ENCODE peak calls at places on chromosomes 12 and 14, in six cellular contexts. One of them, this sample, is unnamed.

GRCh38 chr12:75784591-75784990 is 247.0 kb downstream of the PHLDA1 start:
- DNase-seq in left colon: peak
- DNase-seq in stimulated activated CD8-positive, alpha-beta memory T cell treated with anti-CD3 and anti-CD28 coated beads, Interleukin-12 subunit alpha, Interleukin-12 subunit beta, amount 100 ng/mL, for 1 hour: no peak
- DNase-seq in fibroblast of gingiva: peak
- DNase-seq in HTR-8/SVneo: peak
- DNase-seq in germinal center: no peak
- DNase-seq in this sample: no peak

GRCh38 chr14:52131640-52132320 is 62.9 kb upstream of the NID2 start:
- DNase-seq in left colon: peak
- DNase-seq in stimulated activated CD8-positive, alpha-beta memory T cell treated with anti-CD3 and anti-CD28 coated beads, Interleukin-12 subunit alpha, Interleukin-12 subunit beta, amount 100 ng/mL, for 1 hour: peak
- DNase-seq in fibroblast of gingiva: peak
- DNase-seq in HTR-8/SVneo: peak
- DNase-seq in germinal center: peak
- DNase-seq in this sample: peak

GRCh38 chr14:24151404-24152080 is 4.2 kb downstream of the RNF31 start:
- DNase-seq in left colon: no peak
- DNase-seq in stimulated activated CD8-positive, alpha-beta memory T cell treated with anti-CD3 and anti-CD28 coated beads, Interleukin-12 subunit alpha, Interleukin-12 subunit beta, amount 100 ng/mL, for 1 hour: no peak
- DNase-seq in fibroblast of gingiva: no peak
- DNase-seq in HTR-8/SVneo: no peak
- DNase-seq in germinal center: no peak
- DNase-seq in this sample: no peak

GRCh38 chr12:109721276-109721675 is 7.7 kb downstream of the FAM222A start:
- DNase-seq in left colon: no peak
- DNase-seq in stimulated activated CD8-positive, alpha-beta memory T cell treated with anti-CD3 and anti-CD28 coated beads, Interleukin-12 subunit alpha, Interleukin-12 subunit beta, amount 100 ng/mL, for 1 hour: no peak
- DNase-seq in fibroblast of gingiva: no peak
- DNase-seq in HTR-8/SVneo: no peak
- DNase-seq in germinal center: no peak
- DNase-seq in this sample: no peak

GRCh38 chr12:49231881-49232650 is 32.8 kb upstream of the TUBA1C start:
- DNase-seq in left colon: no peak
- DNase-seq in stimulated activated CD8-positive, alpha-beta memory T cell treated with anti-CD3 and anti-CD28 coated beads, Interleukin-12 subunit alpha, Interleukin-12 subunit beta, amount 100 ng/mL, for 1 hour: no peak
- DNase-seq in fibroblast of gingiva: no peak
- DNase-seq in HTR-8/SVneo: no peak
- DNase-seq in germinal center: no peak
- DNase-seq in this sample: peak

GRCh38 chr14:98912655-98913054 is 359.3 kb downstream of the BCL11B start:
- DNase-seq in left colon: no peak
- DNase-seq in stimulated activated CD8-positive, alpha-beta memory T cell treated with anti-CD3 and anti-CD28 coated beads, Interleukin-12 subunit alpha, Interleukin-12 subunit beta, amount 100 ng/mL, for 1 hour: no peak
- DNase-seq in fibroblast of gingiva: no peak
- DNase-seq in HTR-8/SVneo: no peak
- DNase-seq in germinal center: no peak
- DNase-seq in this sample: no peak

GRCh38 chr14:102504302-102504950 is 5.2 kb downstream of the ANKRD9 start:
- DNase-seq in left colon: no peak
- DNase-seq in stimulated activated CD8-positive, alpha-beta memory T cell treated with anti-CD3 and anti-CD28 coated beads, Interleukin-12 subunit alpha, Interleukin-12 subunit beta, amount 100 ng/mL, for 1 hour: no peak
- DNase-seq in fibroblast of gingiva: no peak
- DNase-seq in HTR-8/SVneo: no peak
- DNase-seq in germinal center: no peak
- DNase-seq in this sample: no peak

GRCh38 chr12:75438052-75438754 is 42.4 kb upstream of the GLIPR1 start:
- DNase-seq in left colon: no peak
- DNase-seq in stimulated activated CD8-positive, alpha-beta memory T cell treated with anti-CD3 and anti-CD28 coated beads, Interleukin-12 subunit alpha, Interleukin-12 subunit beta, amount 100 ng/mL, for 1 hour: no peak
- DNase-seq in fibroblast of gingiva: no peak
- DNase-seq in HTR-8/SVneo: no peak
- DNase-seq in germinal center: no peak
- DNase-seq in this sample: no peak

GRCh38 chr12:47520029-47520428 is 185.8 kb downstream of the RPAP3 start:
- DNase-seq in left colon: no peak
- DNase-seq in stimulated activated CD8-positive, alpha-beta memory T cell treated with anti-CD3 and anti-CD28 coated beads, Interleukin-12 subunit alpha, Interleukin-12 subunit beta, amount 100 ng/mL, for 1 hour: no peak
- DNase-seq in fibroblast of gingiva: no peak
- DNase-seq in HTR-8/SVneo: no peak
- DNase-seq in germinal center: no peak
- DNase-seq in this sample: no peak

GRCh38 chr14:50232276-50232642 is 881 bp upstream of the SOS2 start:
- DNase-seq in left colon: no peak
- DNase-seq in stimulated activated CD8-positive, alpha-beta memory T cell treated with anti-CD3 and anti-CD28 coated beads, Interleukin-12 subunit alpha, Interleukin-12 subunit beta, amount 100 ng/mL, for 1 hour: no peak
- DNase-seq in fibroblast of gingiva: no peak
- DNase-seq in HTR-8/SVneo: no peak
- DNase-seq in germinal center: no peak
- DNase-seq in this sample: no peak

GRCh38 chr12:53046655-53047220 is 3.1 kb upstream of the TNS2 start:
- DNase-seq in left colon: peak
- DNase-seq in stimulated activated CD8-positive, alpha-beta memory T cell treated with anti-CD3 and anti-CD28 coated beads, Interleukin-12 subunit alpha, Interleukin-12 subunit beta, amount 100 ng/mL, for 1 hour: no peak
- DNase-seq in fibroblast of gingiva: peak
- DNase-seq in HTR-8/SVneo: peak
- DNase-seq in germinal center: peak
- DNase-seq in this sample: peak

GRCh38 chr14:61153436-61153835 is 127.7 kb downstream of the TMEM30B start:
- DNase-seq in left colon: no peak
- DNase-seq in stimulated activated CD8-positive, alpha-beta memory T cell treated with anti-CD3 and anti-CD28 coated beads, Interleukin-12 subunit alpha, Interleukin-12 subunit beta, amount 100 ng/mL, for 1 hour: no peak
- DNase-seq in fibroblast of gingiva: no peak
- DNase-seq in HTR-8/SVneo: peak
- DNase-seq in germinal center: no peak
- DNase-seq in this sample: no peak

This sample was measured in AG10803.